ENCODE peak calls at places on chromosomes 16 and 17, in seven cellular contexts. B, E, R, M, X, W and G are unnamed samples.

GRCh38 chr17:39632153-39632941 is 4.6 kb upstream of the STARD3 start:
- DNase-seq in B (no peak), E (no peak), R (no peak), M (no peak), X (no peak), W (no peak), G (no peak)

GRCh38 chr16:56667581-56668571 is at the start of gene MT1G:
- DNase-seq in B (peak; percentile 40), E (no peak), R (no peak), M (no peak), X (peak; percentile 58), W (no peak), G (no peak)

GRCh38 chr17:1203111-1203966 is 23.6 kb upstream of the ABR start:
- DNase-seq in B (peak; percentile 82), E (peak; percentile 50), R (peak; percentile 78), M (peak; percentile 64), X (peak; percentile 59), W (peak; percentile 71), G (peak; percentile 74)

GRCh38 chr17:38609280-38610031 is 3.7 kb upstream of the SRCIN1 start:
- DNase-seq in B (no peak), E (no peak), R (no peak), M (no peak), X (no peak), W (no peak), G (no peak)

GRCh38 chr16:1311212-1311737 is 1.8 kb downstream of the UBE2I start:
- DNase-seq in B (no peak), E (no peak), R (no peak), M (no peak), X (no peak), W (peak; percentile 54), G (no peak)

GRCh38 chr17:49576121-49576905 is 642 bp downstream of the NXPH3 start:
- DNase-seq in B (peak; percentile 62), E (no peak), R (no peak), M (peak; percentile 62), X (no peak), W (peak; percentile 76), G (peak; percentile 53)

GRCh38 chr16:83040174-83040573 is 413.4 kb downstream of the CDH13 start:
- DNase-seq in B (no peak), E (peak; percentile 83), R (no peak), M (no peak), X (peak; percentile 3), W (no peak), G (no peak)

GRCh38 chr17:17935321-17936271 is 36.6 kb downstream of the TOM1L2 start:
- DNase-seq in B (no peak), E (peak; percentile 69), R (no peak), M (no peak), X (no peak), W (no peak), G (no peak)

GRCh38 chr16:88113545-88114045 is 162.4 kb downstream of the BANP start:
- DNase-seq in B (no peak), E (no peak), R (no peak), M (no peak), X (no peak), W (no peak), G (no peak)

GRCh38 chr17:32341141-32341856 is 674 bp downstream of the C17orf75 start:
- DNase-seq in B (no peak), E (peak; percentile 47), R (peak; percentile 59), M (no peak), X (peak; percentile 75), W (no peak), G (no peak)

GRCh38 chr17:76462556-76463290 is 4.7 kb upstream of the AANAT start:
- DNase-seq in B (no peak), E (no peak), R (no peak), M (no peak), X (no peak), W (no peak), G (no peak)

GRCh38 chr17:76459674-76460073 is 6.7 kb upstream of the UBE2O start:
- DNase-seq in B (no peak), E (no peak), R (no peak), M (no peak), X (no peak), W (no peak), G (no peak)

GRCh38 chr17:76461765-76462555 is 5.4 kb upstream of the AANAT start:
- DNase-seq in B (no peak), E (no peak), R (no peak), M (no peak), X (no peak), W (no peak), G (no peak)

GRCh38 chr17:76453431-76453743 is 435 bp upstream of the UBE2O start:
- DNase-seq in B (no peak), E (no peak), R (no peak), M (no peak), X (no peak), W (no peak), G (no peak)

DNA sequence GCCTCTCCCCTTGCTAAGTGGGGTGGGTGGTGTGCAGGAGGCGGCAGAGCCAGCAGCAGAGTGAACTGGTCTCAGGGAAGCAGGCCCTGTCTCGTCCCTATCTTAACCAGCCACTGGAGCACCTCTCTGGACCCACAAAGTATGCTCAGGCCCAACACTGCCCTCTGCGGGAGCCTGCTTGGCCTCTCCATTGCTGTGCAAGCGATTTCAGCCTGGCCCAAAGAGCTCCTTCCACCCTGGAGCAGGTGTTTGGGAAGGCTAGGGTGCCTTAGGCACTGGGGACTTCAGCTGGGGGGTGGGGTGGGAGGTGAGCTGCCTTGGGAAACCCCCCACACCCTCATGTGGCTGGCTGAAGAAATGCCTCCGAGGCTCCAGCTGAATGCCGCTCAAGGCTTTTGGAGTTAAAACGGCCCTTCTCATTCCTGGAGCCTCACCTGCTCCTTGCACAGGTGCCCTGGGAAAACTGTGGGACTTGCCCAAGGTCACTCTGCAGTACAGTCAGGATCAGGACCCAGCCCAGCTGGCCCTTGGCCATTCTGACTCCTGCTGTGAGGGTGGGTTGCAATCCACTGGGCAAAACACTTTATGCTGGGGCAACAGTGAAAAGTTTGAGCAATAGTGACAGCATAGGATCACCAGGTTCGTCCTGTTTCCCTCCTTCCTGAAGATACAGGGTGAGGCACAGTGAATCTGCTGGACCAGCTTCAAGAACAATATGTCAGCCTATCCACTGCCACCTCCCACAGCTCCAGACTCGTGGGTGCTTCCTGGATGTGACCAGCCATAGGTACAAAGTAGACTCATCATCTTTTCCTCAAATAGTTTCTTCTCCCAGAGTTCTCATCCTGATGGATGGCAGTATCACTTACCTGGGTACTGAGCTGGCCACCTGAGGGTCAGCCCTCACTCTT is 5.9 kb upstream of the UBE2O start:
- DNase-seq in B (peak; percentile 64), E (peak; percentile 52), R (peak; percentile 77), M (no peak), X (peak; percentile 31), W (peak; percentile 76), G (peak; percentile 45)
- TF ChIP-seq CTCF in B (peak; percentile 36), E (peak; percentile 86), R (peak; percentile 57), M (no peak), X (no peak), W (peak; percentile 29), G (peak; percentile 48)

GRCh38 chr17:78787444-78787843 is 5.4 kb upstream of the CYTH1 start:
- DNase-seq in B (no peak), E (peak; percentile 54), R (no peak), M (no peak), X (no peak), W (no peak), G (no peak)
- TF ChIP-seq CTCF in B (no peak), E (no peak), R (no peak), M (no peak), X (no peak), W (no peak), G (no peak)

GRCh38 chr16:15672514-15673167 is 22.6 kb downstream of the NDE1 start:
- DNase-seq in B (no peak), E (peak; percentile 99), R (no peak), M (peak; percentile 94), X (peak; percentile 80), W (no peak), G (peak; percentile 35)
- TF ChIP-seq CTCF in B (no peak), E (no peak), R (no peak), M (no peak), X (no peak), W (no peak), G (no peak)

DNA sequence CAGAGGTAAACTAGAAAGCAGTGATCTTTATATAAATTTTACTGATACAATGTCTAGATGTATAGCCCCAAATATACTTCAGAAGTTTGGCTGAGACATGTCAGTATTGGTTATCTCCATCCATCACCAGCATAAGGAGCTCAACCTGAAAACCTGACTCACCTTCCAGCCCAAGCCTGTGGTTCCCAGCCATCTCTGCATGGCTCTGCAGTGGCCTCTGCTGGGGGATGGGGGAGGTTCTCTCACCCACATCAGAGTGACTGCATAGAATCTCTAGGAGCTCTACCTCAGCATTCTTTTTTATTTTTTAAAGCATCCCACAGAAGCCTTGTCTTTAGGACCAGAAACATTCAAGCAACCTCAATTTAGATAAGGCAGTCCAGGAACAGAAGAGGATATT is 27.3 kb downstream of the USP7 start:
- DNase-seq in B (peak; percentile 41), E (peak; percentile 82), R (peak; percentile 73), M (no peak), X (peak; percentile 91), W (peak; percentile 76), G (no peak)
- TF ChIP-seq CTCF in B (peak; percentile 44), E (peak; percentile 78), R (peak; percentile 71), M (peak; percentile 28), X (peak; percentile 79), W (peak; percentile 29), G (peak; percentile 66)

GRCh38 chr17:3965123-3965800 is 1.0 kb upstream of the ATP2A3 start:
- DNase-seq in B (peak; percentile 58), E (no peak), R (peak; percentile 86), M (no peak), X (peak; percentile 86), W (peak; percentile 61), G (peak; percentile 20)
- TF ChIP-seq CTCF in B (no peak), E (no peak), R (peak; percentile 26), M (no peak), X (no peak), W (no peak), G (no peak)

GRCh38 chr16:59169168-59169567 is 435.1 kb upstream of the GOT2 start:
- DNase-seq in B (no peak), E (peak; percentile 28), R (no peak), M (no peak), X (no peak), W (no peak), G (no peak)
- TF ChIP-seq CTCF in B (no peak), E (no peak), R (no peak), M (no peak), X (no peak), W (no peak), G (no peak)

GRCh38 chr17:75182319-75182568 is 515 bp downstream of the SUMO2 start:
- DNase-seq in B (no peak), E (no peak), R (no peak), M (no peak), X (no peak), W (peak; percentile 61), G (peak; percentile 18)
- TF ChIP-seq CTCF in B (no peak), E (no peak), R (no peak), M (no peak), X (no peak), W (no peak), G (no peak)

DNA sequence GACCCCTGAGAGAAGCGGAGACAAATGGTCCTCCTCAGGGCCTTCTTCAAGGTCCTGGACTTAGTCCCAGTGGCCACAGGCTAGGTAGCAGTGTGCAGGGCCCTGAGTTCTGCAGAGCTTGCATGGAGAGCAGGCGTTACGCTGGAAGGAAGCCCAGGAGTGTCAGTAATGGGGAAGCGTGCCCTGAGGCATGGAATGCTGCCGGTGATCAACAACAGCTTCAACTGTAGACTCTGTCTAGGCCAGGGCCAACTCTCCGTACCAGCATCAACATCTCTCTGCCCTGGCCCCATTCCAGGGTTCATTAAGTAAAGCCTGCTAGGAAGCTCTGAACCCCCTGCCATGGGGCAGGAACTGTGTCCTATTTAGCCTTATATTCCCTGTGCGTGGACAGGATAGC is 568 bp upstream of the TNK1 start:
- DNase-seq in B (no peak), E (no peak), R (no peak), M (no peak), X (no peak), W (no peak), G (no peak)
- TF ChIP-seq CTCF in B (no peak), E (no peak), R (no peak), M (no peak), X (no peak), W (no peak), G (no peak)